ENCODE peak calls at places on chromosomes 7 and 10, in seven cellular contexts. One of them, this sample, is unnamed.
A peak's percentile ranks its signal among the peaks of the same experiment; 100 is the strongest.

GRCh38 chr7:159030490-159031134 is 114.1 kb downstream of the VIPR2 start:
- DNase-seq in NCI-H2029: peak; percentile 48
- DNase-seq in HEK293T: peak; percentile 77
- DNase-seq in A172: no peak
- DNase-seq in Calu3: peak; percentile 80
- DNase-seq in GM19239: no peak
- DNase-seq in CD8-positive, alpha-beta memory T cell: no peak
- DNase-seq in this sample: peak; percentile 79

GRCh38 chr7:90903856-90904255 is 307.7 kb downstream of the CDK14 start:
- DNase-seq in CD8-positive, alpha-beta memory T cell: no peak
- DNase-seq in Calu3: no peak
- DNase-seq in GM19239: no peak
- DNase-seq in NCI-H2029: no peak
- DNase-seq in A172: no peak
- DNase-seq in HEK293T: no peak
- DNase-seq in this sample: no peak

GRCh38 chr7:35624299-35625186 is 70.4 kb downstream of the HERPUD2 start:
- DNase-seq in HEK293T: peak; percentile 66
- DNase-seq in GM19239: peak; percentile 44
- DNase-seq in A172: peak; percentile 40
- DNase-seq in Calu3: peak; percentile 68
- DNase-seq in NCI-H2029: peak; percentile 3
- DNase-seq in CD8-positive, alpha-beta memory T cell: peak; percentile 43
- DNase-seq in this sample: peak; percentile 58

GRCh38 chr10:25288181-25288580 is 113.4 kb downstream of the GPR158 start:
- DNase-seq in Calu3: no peak
- DNase-seq in HEK293T: no peak
- DNase-seq in CD8-positive, alpha-beta memory T cell: no peak
- DNase-seq in NCI-H2029: no peak
- DNase-seq in GM19239: no peak
- DNase-seq in A172: peak; percentile 20
- DNase-seq in this sample: no peak

GRCh38 chr10:43854042-43854441 is 205.4 kb upstream of the ZNF32 start:
- DNase-seq in CD8-positive, alpha-beta memory T cell: no peak
- DNase-seq in NCI-H2029: no peak
- DNase-seq in GM19239: no peak
- DNase-seq in A172: peak; percentile 85
- DNase-seq in HEK293T: no peak
- DNase-seq in Calu3: peak; percentile 26
- DNase-seq in this sample: no peak

GRCh38 chr7:23468721-23469149 is 1.6 kb downstream of the IGF2BP3 start:
- DNase-seq in NCI-H2029: no peak
- DNase-seq in A172: no peak
- DNase-seq in HEK293T: no peak
- DNase-seq in GM19239: no peak
- DNase-seq in CD8-positive, alpha-beta memory T cell: no peak
- DNase-seq in Calu3: peak; percentile 42
- DNase-seq in this sample: peak; percentile 34

GRCh38 chr7:134024729-134025128 is 102.4 kb upstream of the LRGUK start:
- DNase-seq in Calu3: no peak
- DNase-seq in A172: no peak
- DNase-seq in NCI-H2029: peak; percentile 15
- DNase-seq in CD8-positive, alpha-beta memory T cell: no peak
- DNase-seq in HEK293T: no peak
- DNase-seq in GM19239: no peak
- DNase-seq in this sample: no peak

GRCh38 chr7:35652124-35652523 is 42.8 kb downstream of the HERPUD2 start:
- DNase-seq in GM19239: no peak
- DNase-seq in NCI-H2029: no peak
- DNase-seq in HEK293T: no peak
- DNase-seq in A172: no peak
- DNase-seq in Calu3: no peak
- DNase-seq in CD8-positive, alpha-beta memory T cell: peak; percentile 27
- DNase-seq in this sample: no peak

GRCh38 chr7:128266891-128267839 is 26.1 kb downstream of the LEP start:
- DNase-seq in HEK293T: peak; percentile 36
- DNase-seq in A172: peak; percentile 43
- DNase-seq in CD8-positive, alpha-beta memory T cell: no peak
- DNase-seq in GM19239: no peak
- DNase-seq in NCI-H2029: no peak
- DNase-seq in Calu3: peak; percentile 43
- DNase-seq in this sample: peak; percentile 53

GRCh38 chr7:65960351-65961074 is 21.5 kb downstream of the GUSB start:
- DNase-seq in A172: no peak
- DNase-seq in Calu3: no peak
- DNase-seq in CD8-positive, alpha-beta memory T cell: no peak
- DNase-seq in GM19239: no peak
- DNase-seq in HEK293T: no peak
- DNase-seq in NCI-H2029: no peak
- DNase-seq in this sample: no peak

GRCh38 chr7:155879592-155879991 is 67.3 kb upstream of the SHH start:
- DNase-seq in HEK293T: no peak
- DNase-seq in GM19239: no peak
- DNase-seq in A172: no peak
- DNase-seq in NCI-H2029: no peak
- DNase-seq in Calu3: no peak
- DNase-seq in CD8-positive, alpha-beta memory T cell: no peak
- DNase-seq in this sample: no peak